ENCODE peak calls at places on chromosomes 4 and X, in ten cellular contexts. T is activated CD8-positive, alpha-beta memory T cell treated with anti-CD3 and anti-CD28 coated beads, Interleukin-2, amount 50 U/mL, for 48 hours; K is nucleus accumbens; H is stimulated activated CD8-positive, alpha-beta memory T cell treated with anti-CD3 and anti-CD28 coated beads, Interleukin-15, amount 100 ng/mL, for 24 hours; N is nephron progenitor cell; M is naive B cell; P is AG08396; F is stimulated activated CD4-positive, alpha-beta T cell treated with anti-CD3 and anti-CD28 coated beads, Interleukin-1b, Interleukin-23, amount 100 ng/mL, for 24 hours; R is H7; Z is CD8-positive, alpha-beta memory T cell. U is an unnamed sample.

GRCh38 chr4:70734168-70734954 is 12.6 kb downstream of the RUFY3 start:
- DNase-seq in R (no peak), P (peak), H (no peak), M (peak), F (no peak), N (no peak), Z (no peak), K (no peak), T (no peak), U (peak)

GRCh38 chr4:40515037-40515397 is 114.6 kb downstream of the RBM47 start:
- DNase-seq in N (no peak), P (no peak), F (no peak), K (no peak), H (no peak), Z (no peak), T (no peak), R (no peak), M (no peak), U (no peak)

GRCh38 chrX:23785564-23785963 is 2.6 kb downstream of the SAT1 start:
- DNase-seq in F (no peak), K (no peak), H (no peak), P (no peak), M (no peak), R (no peak), N (no peak), T (no peak), Z (no peak), U (no peak)

GRCh38 chr4:1035510-1035909 is 24.1 kb downstream of the FGFRL1 start:
- DNase-seq in M (no peak), T (no peak), Z (no peak), N (no peak), H (no peak), K (peak), P (peak), F (no peak), R (no peak), U (no peak)

GRCh38 chrX:115259238-115259875 is 25.5 kb upstream of the LRCH2 start:
- DNase-seq in M (no peak), F (no peak), N (no peak), T (no peak), R (no peak), H (no peak), K (no peak), P (no peak), Z (no peak), U (no peak)

GRCh38 chr4:22391548-22391947 is 124.3 kb downstream of the ADGRA3 start:
- DNase-seq in Z (no peak), N (no peak), H (no peak), R (no peak), K (no peak), P (peak), F (no peak), M (no peak), T (no peak), U (no peak)

GRCh38 chr4:24794916-24795665 is at the start of gene SOD3:
- DNase-seq in T (no peak), Z (no peak), K (peak), N (peak), P (peak), R (peak), M (no peak), F (no peak), H (no peak), U (no peak)

GRCh38 chr4:62531250-62531649 is 1331.1 kb downstream of the ADGRL3 start:
- DNase-seq in H (no peak), R (no peak), T (no peak), F (no peak), K (no peak), P (no peak), N (no peak), Z (no peak), M (no peak), U (no peak)

GRCh38 chr4:110916505-110916904 is 293.6 kb upstream of the PITX2 start:
- DNase-seq in K (no peak), N (no peak), R (no peak), Z (no peak), P (no peak), F (no peak), T (no peak), H (no peak), M (no peak), U (no peak)

GRCh38 chr4:2811830-2812599 is 19.1 kb downstream of the SH3BP2 start:
- DNase-seq in R (peak), Z (peak), H (no peak), M (peak), P (peak), T (peak), K (peak), F (peak), N (peak), U (peak)

GRCh38 chrX:47068214-47068613 is 10.0 kb upstream of the RGN start:
- DNase-seq in M (no peak), H (no peak), K (no peak), R (no peak), Z (no peak), F (no peak), T (no peak), P (no peak), N (no peak), U (no peak)

GRCh38 chr4:141625023-141625422 is 11.4 kb upstream of the IL15 start:
- DNase-seq in H (no peak), M (no peak), R (no peak), Z (no peak), T (no peak), N (no peak), P (no peak), K (no peak), F (no peak), U (no peak)

GRCh38 chr4:337932-338758 is 531 bp downstream of the ZNF141 start:
- DNase-seq in T (peak), N (peak), F (no peak), R (peak), K (peak), Z (no peak), H (peak), P (peak), M (no peak), U (peak)

U was measured in activated effector memory CD4-positive, alpha-beta T cell treated with anti-CD3 and anti-CD28 coated beads, Interleukin-2, amount 50 U/mL, for 16 hours.